ENCODE peak calls at places on chromosomes 11 and 22, in four cellular contexts. K is mesendoderm; G is LoVo; F is naive thymus-derived CD4-positive, alpha-beta T cell. J is an unnamed sample.

GRCh38 chr11:45815747-45816146 is 10.8 kb downstream of the SLC35C1 start:
- DNase-seq in K (peak; percentile 76), G (no peak), F (no peak), J (peak; percentile 20)

GRCh38 chr11:34002420-34002819 is 49.1 kb upstream of the CAPRIN1 start:
- DNase-seq in K (no peak), G (no peak), F (no peak), J (no peak)

GRCh38 chr11:115477410-115477809 is 26.8 kb downstream of the CADM1 start:
- DNase-seq in K (no peak), G (no peak), F (no peak), J (no peak)

GRCh38 chr11:127677813-127678212 is 677.2 kb upstream of the KIRREL3 start:
- DNase-seq in K (no peak), G (no peak), F (no peak), J (no peak)

GRCh38 chr11:6505577-6506240 is 8.6 kb downstream of the DNHD1 start:
- DNase-seq in K (peak; percentile 79), G (peak; percentile 19), F (peak; percentile 37), J (peak; percentile 32)

GRCh38 chr11:67438121-67438902 is 830 bp upstream of the PTPRCAP start:
- DNase-seq in K (no peak), G (no peak), F (peak; percentile 70), J (no peak)

GRCh38 chr11:104968856-104969776 is 742 bp upstream of the CASP4 start:
- DNase-seq in K (peak; percentile 62), G (no peak), F (no peak), J (peak; percentile 44)

GRCh38 chr22:40342521-40342920 is 3.8 kb upstream of the ADSL start:
- DNase-seq in K (no peak), G (no peak), F (no peak), J (no peak)

GRCh38 chr11:126776125-126776524 is 224.4 kb downstream of the KIRREL3 start:
- DNase-seq in K (no peak), G (no peak), F (no peak), J (no peak)

GRCh38 chr11:75339685-75340409 is 11.6 kb downstream of the ARRB1 start:
- DNase-seq in K (peak; percentile 69), G (no peak), F (no peak), J (no peak)

J was measured in ACHN.